ENCODE peak calls at places on chromosomes 5 and 9, in five cellular contexts. O is transverse colon; B is non-pigmented ciliary epithelial cell; A is stimulated activated CD4-positive, alpha-beta T cell treated with anti-CD3 and anti-CD28 coated beads, Interleukin-1b, Interleukin-23, amount 100 ng/mL, for 48 hours; N is ELR. F is an unnamed sample.
A peak's percentile ranks its signal among the peaks of the same experiment; 100 is the strongest.

GRCh38 chr9:73074176-73074708 is 77.4 kb upstream of the ANXA1 start:
- DNase-seq in O (no peak), A (no peak), N (peak; percentile 7), B (no peak), F (no peak)

GRCh38 chr9:136203406-136204085 is 1.4 kb downstream of the LHX3 start:
- DNase-seq in O (no peak), B (no peak), A (no peak), N (no peak), F (no peak)

GRCh38 chr9:79940919-79941318 is 369.2 kb downstream of the TLE4 start:
- DNase-seq in O (no peak), B (no peak), A (no peak), N (no peak), F (no peak)

GRCh38 chr9:114947058-114947457 is 16.7 kb upstream of the TNFSF8 start:
- DNase-seq in N (no peak), A (no peak), O (no peak), B (no peak), F (no peak)

GRCh38 chr9:121667214-121667613 is 15.8 kb downstream of the DAB2IP start:
- DNase-seq in O (peak; percentile 80), A (no peak), B (no peak), N (no peak), F (no peak)

GRCh38 chr5:34811691-34812090 is 27.3 kb upstream of the TTC23L start:
- DNase-seq in O (no peak), B (no peak), N (no peak), A (no peak), F (no peak)

GRCh38 chr5:126846756-126847155 is 69.8 kb downstream of the LMNB1 start:
- DNase-seq in B (no peak), O (no peak), N (no peak), A (no peak), F (no peak)

GRCh38 chr9:135067091-135067710 is 20.3 kb upstream of the OLFM1 start:
- DNase-seq in O (no peak), N (no peak), B (no peak), A (no peak), F (no peak)

GRCh38 chr5:1751864-1752822 is 47.5 kb downstream of the MRPL36 start:
- DNase-seq in A (no peak), B (no peak), N (no peak), O (no peak), F (no peak)

GRCh38 chr9:122860319-122861142 is 32.1 kb upstream of the PDCL start:
- DNase-seq in B (no peak), N (no peak), A (no peak), O (no peak), F (no peak)

GRCh38 chr5:141876628-141877477 is 1.4 kb downstream of the PCDH1 start:
- DNase-seq in O (peak; percentile 44), B (no peak), A (no peak), N (no peak), F (no peak)

GRCh38 chr5:36450229-36451024 is 148.7 kb upstream of the RANBP3L start:
- DNase-seq in B (no peak), A (no peak), N (peak; percentile 20), O (no peak), F (no peak)

GRCh38 chr5:54309751-54310432 is 481 bp downstream of the ARL15 start:
- DNase-seq in A (peak; percentile 8), N (peak; percentile 60), B (no peak), O (peak; percentile 51), F (no peak)

GRCh38 chr5:120599576-120599975 is 135.5 kb downstream of the PRR16 start:
- DNase-seq in A (no peak), N (peak; percentile 84), O (no peak), B (peak; percentile 41), F (no peak)

GRCh38 chr5:91794856-91795548 is 411.9 kb upstream of the ARRDC3 start:
- DNase-seq in O (no peak), A (no peak), N (no peak), B (no peak), F (no peak)

GRCh38 chr9:100206899-100207298 is 107.9 kb downstream of the INVS start:
- DNase-seq in A (no peak), B (no peak), O (no peak), N (peak; percentile 19), F (no peak)

GRCh38 chr5:160171656-160172055 is 52.4 kb upstream of the PWWP2A start:
- DNase-seq in B (no peak), O (no peak), A (no peak), N (no peak), F (no peak)

GRCh38 chr9:127568971-127569818 is 42.9 kb upstream of the STXBP1 start:
- DNase-seq in B (no peak), A (peak; percentile 69), O (peak; percentile 88), N (peak; percentile 87), F (no peak)

GRCh38 chr9:36788534-36788933 is 215.8 kb downstream of the MELK start:
- DNase-seq in O (no peak), B (no peak), N (peak; percentile 45), A (no peak), F (no peak)

GRCh38 chr5:71563161-71563560 is 24.0 kb upstream of the MCCC2 start:
- DNase-seq in B (no peak), N (no peak), O (no peak), A (no peak), F (no peak)

GRCh38 chr9:91659529-91660294 is 236.1 kb upstream of the NFIL3 start:
- DNase-seq in N (peak; percentile 39), A (no peak), O (no peak), B (no peak), F (no peak)

GRCh38 chr5:34511481-34511880 is 144.6 kb upstream of the RAI14 start:
- DNase-seq in A (no peak), B (no peak), N (no peak), O (no peak), F (no peak)

GRCh38 chr5:177445052-177446016 is 1.3 kb upstream of the PRR7 start:
- DNase-seq in O (no peak), N (no peak), A (no peak), B (no peak), F (no peak)

GRCh38 chr9:135515541-135515951 is 5.7 kb upstream of the LCN1 start:
- DNase-seq in B (no peak), A (no peak), N (no peak), O (no peak), F (no peak)

GRCh38 chr5:32504923-32505596 is 60.5 kb upstream of the ZFR start:
- DNase-seq in B (peak; percentile 43), N (peak; percentile 33), A (no peak), O (peak; percentile 31), F (no peak)

GRCh38 chr5:80165430-80165829 is 90.4 kb downstream of the SERINC5 start:
- DNase-seq in O (no peak), N (no peak), A (no peak), B (no peak), F (no peak)

GRCh38 chr5:91178461-91178860 is 204.7 kb downstream of the ARRDC3 start:
- DNase-seq in N (peak; percentile 32), B (no peak), O (no peak), A (no peak), F (no peak)

GRCh38 chr5:40754381-40755092 is 1.2 kb downstream of the TTC33 start:
- DNase-seq in B (no peak), N (peak; percentile 52), O (no peak), A (no peak), F (no peak)

GRCh38 chr9:37229882-37230482 is 109.6 kb downstream of the ZCCHC7 start:
- DNase-seq in N (peak; percentile 88), O (no peak), B (peak; percentile 8), A (no peak), F (no peak)

GRCh38 chr5:156094001-156094400 is 233.0 kb upstream of the SGCD start:
- DNase-seq in N (no peak), A (no peak), O (no peak), B (no peak), F (no peak)

GRCh38 chr9:127174386-127175318 is 52.2 kb upstream of the ANGPTL2 start:
- DNase-seq in A (no peak), B (no peak), N (no peak), O (peak; percentile 3), F (no peak)

GRCh38 chr9:5321058-5321457 is 16.5 kb upstream of the RLN2 start:
- DNase-seq in N (peak; percentile 34), B (no peak), O (no peak), A (no peak), F (no peak)

GRCh38 chr5:72209515-72210115 is 102.3 kb downstream of the MAP1B start:
- DNase-seq in N (peak; percentile 50), O (no peak), B (no peak), A (no peak), F (no peak)

GRCh38 chr9:134634190-134634589 is 7.4 kb upstream of the COL5A1 start:
- DNase-seq in N (no peak), A (no peak), B (no peak), O (no peak), F (no peak)

GRCh38 chr5:75622564-75622963 is 11.3 kb downstream of the ANKDD1B start:
- DNase-seq in A (no peak), N (peak; percentile 53), O (peak; percentile 38), B (no peak), F (no peak)

GRCh38 chr5:54785729-54786548 is 199.5 kb downstream of the ESM1 start:
- DNase-seq in O (peak; percentile 67), A (no peak), N (no peak), B (no peak), F (no peak)

GRCh38 chr5:13385066-13385465 is 559.4 kb downstream of the DNAH5 start:
- DNase-seq in A (no peak), O (no peak), N (peak; percentile 2), B (no peak), F (no peak)

GRCh38 chr9:111878946-111879345 is 17.7 kb upstream of the UGCG start:
- DNase-seq in A (no peak), B (no peak), N (no peak), O (no peak), F (no peak)

GRCh38 chr5:179953934-179954833 is 46.5 kb upstream of the TBC1D9B start:
- DNase-seq in O (no peak), B (no peak), N (no peak), A (no peak), F (no peak)